ENCODE peak calls at places on chromosomes 12 and 14, in ten cellular contexts. T is CD8-positive, alpha-beta T cell; J is Panc1; L is astrocyte; I is uterus; F is suprapubic skin; M is prostate gland; K is bronchial epithelial cell; D is body of pancreas; A is mammary epithelial cell. S is an unnamed sample. For H3K36me3, the result is how much of the 10 kb centered on the place peaks cover.

GRCh38 chr12:107347261-107347660 is 253.9 kb upstream of the CRY1 start:
- DNase-seq in J (no peak), M (no peak), F (no peak), D (no peak), K (no peak), A (no peak), L (no peak), T (no peak), I (no peak), S (no peak)

GRCh38 chr14:98819132-98819866 is 452.7 kb downstream of the BCL11B start:
- DNase-seq in I (no peak), A (no peak), J (no peak), K (peak), M (peak), D (peak), L (no peak), T (no peak), F (no peak), S (no peak)

GRCh38 chr14:84420236-84420635 is 1109.7 kb upstream of the FLRT2 start:
- DNase-seq in A (no peak), J (no peak), I (no peak), K (no peak), M (no peak), T (no peak), D (no peak), L (peak), F (no peak), S (no peak)

GRCh38 chr12:60148109-60148508 is 552.3 kb downstream of the SLC16A7 start:
- DNase-seq in T (no peak), K (peak), I (no peak), D (no peak), J (no peak), A (peak), M (no peak), F (no peak), L (peak), S (no peak)

GRCh38 chr12:82015623-82016347 is 256.6 kb upstream of the PPFIA2 start:
- DNase-seq in F (no peak), A (no peak), K (peak), T (no peak), L (no peak), M (no peak), I (no peak), J (no peak), D (no peak), S (no peak)

GRCh38 chr14:105817971-105818711 is 291.8 kb downstream of the TMEM121 start:
- DNase-seq in M (no peak), J (no peak), A (no peak), I (no peak), F (no peak), D (no peak), K (no peak), T (no peak), L (no peak), S (no peak)

GRCh38 chr14:104400355-104400754 is 179.2 kb upstream of the C14orf180 start:
- DNase-seq in I (no peak), M (no peak), F (no peak), J (no peak), D (no peak), K (no peak), A (no peak), T (no peak), L (no peak), S (peak)

GRCh38 chr12:50059440-50060119 is 2.2 kb downstream of the ASIC1 start:
- DNase-seq in M (no peak), L (peak), J (no peak), K (no peak), F (no peak), T (no peak), I (no peak), D (no peak), A (no peak), S (no peak)

GRCh38 chr12:2641209-2641608 is 153.6 kb upstream of the FKBP4 start:
- DNase-seq in T (no peak), D (no peak), I (peak), J (no peak), M (no peak), K (no peak), A (no peak), L (peak), F (no peak), S (peak)

GRCh38 chr14:89000007-89000942 is 175.8 kb downstream of the TTC8 start:
- DNase-seq in D (peak), I (no peak), M (no peak), T (no peak), J (no peak), L (peak), A (peak), F (no peak), K (peak), S (peak)

GRCh38 chr12:32743264-32743663 is 12.4 kb downstream of the YARS2 start:
- DNase-seq in K (no peak), A (no peak), F (no peak), M (no peak), L (no peak), I (no peak), T (no peak), D (no peak), J (no peak), S (no peak)

GRCh38 chr12:32739279-32739678 is 16.4 kb downstream of the YARS2 start:
- DNase-seq in L (no peak), J (no peak), I (no peak), M (no peak), K (no peak), F (no peak), T (no peak), D (no peak), A (no peak), S (no peak)

GRCh38 chr12:32736445-32736844 is 19.3 kb downstream of the YARS2 start:
- DNase-seq in T (no peak), J (no peak), D (no peak), M (no peak), K (no peak), L (no peak), F (no peak), A (no peak), I (no peak), S (no peak)

GRCh38 chr12:32737715-32738114 is 18.0 kb downstream of the YARS2 start:
- DNase-seq in T (no peak), F (no peak), K (no peak), L (no peak), D (no peak), M (no peak), A (no peak), J (no peak), I (no peak), S (no peak)

GRCh38 chr12:32742133-32742532 is 13.6 kb downstream of the YARS2 start:
- DNase-seq in M (no peak), J (no peak), D (no peak), I (no peak), K (no peak), T (no peak), F (no peak), L (no peak), A (no peak), S (no peak)
- H3K36me3 ChIP-seq in M (under half), J (half or more), D (under half), I (under half), K (under half), T (under half), F (half or more), L (half or more), A (under half), S (under half)

GRCh38 chr12:19574606-19575005 is 135.3 kb downstream of the AEBP2 start:
- DNase-seq in L (no peak), T (no peak), K (no peak), F (no peak), J (no peak), I (no peak), M (no peak), A (no peak), D (no peak), S (no peak)
- TF ChIP-seq CTCF in L (peak), T (no peak), K (no peak), F (no peak), J (peak), I (no peak), M (no peak), A (peak), D (no peak), S (no peak)

GRCh38 chr12:110135012-110135411 is 10.9 kb downstream of the IFT81 start:
- DNase-seq in K (peak), L (peak), M (no peak), F (no peak), T (no peak), I (no peak), D (no peak), J (no peak), A (no peak), S (no peak)
- H3K36me3 ChIP-seq in K (under half), L (under half), M (under half), F (under half), T (under half), I (under half), D (under half), J (under half), A (under half), S (under half)

GRCh38 chr14:24273422-24273998 is 2.1 kb upstream of the RABGGTA start:
- DNase-seq in T (no peak), M (no peak), A (peak), K (peak), J (no peak), L (no peak), D (peak), I (no peak), F (no peak), S (no peak)
- TF ChIP-seq CTCF in T (no peak), M (no peak), A (peak), K (peak), J (peak), L (no peak), D (peak), I (no peak), F (no peak), S (no peak)

S was measured in adrenal gland.